ENCODE peak calls at places on chromosome X, in four cellular contexts. One of them, this sample, is unnamed.

GRCh38 chrX:68508799-68509198 is 9.9 kb downstream of the YIPF6 start:
- DNase-seq in HCT116: no peak
- DNase-seq in stomach: no peak
- DNase-seq in endothelial cell of umbilical vein: peak; percentile 5
- DNase-seq in this sample: no peak

GRCh38 chrX:52574416-52575275 is 57.8 kb upstream of the XAGE1B start:
- DNase-seq in HCT116: peak; percentile 22
- DNase-seq in stomach: no peak
- DNase-seq in endothelial cell of umbilical vein: peak; percentile 41
- DNase-seq in this sample: no peak

GRCh38 chrX:11533211-11533651 is 132.5 kb downstream of the ARHGAP6 start:
- DNase-seq in HCT116: peak; percentile 65
- DNase-seq in stomach: no peak
- DNase-seq in endothelial cell of umbilical vein: peak; percentile 67
- DNase-seq in this sample: no peak

GRCh38 chrX:43735534-43735933 is 79.4 kb downstream of the MAOA start:
- DNase-seq in HCT116: no peak
- DNase-seq in stomach: no peak
- DNase-seq in endothelial cell of umbilical vein: no peak
- DNase-seq in this sample: no peak

GRCh38 chrX:151816914-151817313 is 82.4 kb downstream of the CNGA2 start:
- DNase-seq in HCT116: no peak
- DNase-seq in stomach: no peak
- DNase-seq in endothelial cell of umbilical vein: no peak
- DNase-seq in this sample: peak; percentile 22

GRCh38 chrX:38891641-38892413 is 90.6 kb downstream of the MID1IP1 start:
- DNase-seq in HCT116: no peak
- DNase-seq in stomach: no peak
- DNase-seq in endothelial cell of umbilical vein: no peak
- DNase-seq in this sample: no peak

GRCh38 chrX:119698835-119699234 is 5.9 kb upstream of the SEPTIN6 start:
- DNase-seq in HCT116: peak; percentile 47
- DNase-seq in stomach: no peak
- DNase-seq in endothelial cell of umbilical vein: peak; percentile 47
- DNase-seq in this sample: no peak

GRCh38 chrX:46626566-46626965 is 53.0 kb downstream of the CHST7 start:
- DNase-seq in HCT116: no peak
- DNase-seq in stomach: no peak
- DNase-seq in endothelial cell of umbilical vein: peak; percentile 90
- DNase-seq in this sample: no peak

GRCh38 chrX:147832707-147833348 is 78.9 kb upstream of the FMR1 start:
- DNase-seq in HCT116: no peak
- DNase-seq in stomach: no peak
- DNase-seq in endothelial cell of umbilical vein: no peak
- DNase-seq in this sample: no peak

DNA sequence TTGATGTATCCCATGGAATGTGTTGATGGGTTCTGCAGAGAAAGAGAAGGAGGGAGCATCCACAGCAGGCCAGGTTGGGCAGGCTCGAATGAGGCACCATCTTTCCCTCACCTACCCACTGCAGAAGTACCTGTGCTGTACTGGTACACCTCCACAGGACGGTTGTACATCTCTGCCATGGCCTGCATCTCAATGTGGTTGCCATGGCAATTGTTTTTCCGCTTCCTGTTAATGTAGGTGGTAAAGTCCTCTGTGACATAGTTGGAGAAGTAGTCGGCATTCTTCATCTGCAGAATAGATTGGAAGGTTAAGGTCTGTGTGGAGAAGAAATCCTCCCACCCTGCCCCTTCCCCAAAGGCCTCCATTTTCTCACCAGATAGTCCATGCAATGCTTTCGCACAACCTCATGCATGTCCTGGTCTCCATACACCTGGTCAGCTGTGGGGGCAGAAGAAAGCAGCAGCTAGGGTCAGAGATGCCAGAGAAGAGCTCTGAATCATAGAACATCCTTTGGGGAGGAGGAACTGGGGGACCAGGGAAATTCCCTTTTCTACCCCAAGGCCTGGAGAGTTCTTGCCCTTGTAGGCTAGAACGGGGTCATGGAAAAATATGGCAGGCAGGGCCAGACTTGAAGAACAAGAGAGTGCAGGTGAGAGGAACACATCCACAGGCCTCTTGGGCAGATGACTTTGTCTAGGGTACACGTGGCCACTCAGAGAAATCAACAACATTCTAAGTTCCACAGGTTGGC is 15.9 kb upstream of the PIM2 start:
- DNase-seq in HCT116: no peak
- DNase-seq in stomach: no peak
- DNase-seq in endothelial cell of umbilical vein: no peak
- DNase-seq in this sample: no peak
- TF ChIP-seq POLR2AphosphoS5 in HCT116: no peak
- TF ChIP-seq POLR2AphosphoS5 in stomach: no peak
- TF ChIP-seq POLR2AphosphoS5 in endothelial cell of umbilical vein: no peak
- TF ChIP-seq POLR2AphosphoS5 in this sample: no peak

GRCh38 chrX:72274526-72274925 is 2.5 kb downstream of the RPS4X start:
- DNase-seq in HCT116: no peak
- DNase-seq in stomach: no peak
- DNase-seq in endothelial cell of umbilical vein: no peak
- DNase-seq in this sample: no peak
- H3K4me3 ChIP-seq in HCT116: no peak overlapping the region
- H3K4me3 ChIP-seq in stomach: peak overlapping the region; percentile 69
- H3K4me3 ChIP-seq in endothelial cell of umbilical vein: peak overlapping the region; percentile 97
- H3K4me3 ChIP-seq in this sample: no peak overlapping the region

DNA sequence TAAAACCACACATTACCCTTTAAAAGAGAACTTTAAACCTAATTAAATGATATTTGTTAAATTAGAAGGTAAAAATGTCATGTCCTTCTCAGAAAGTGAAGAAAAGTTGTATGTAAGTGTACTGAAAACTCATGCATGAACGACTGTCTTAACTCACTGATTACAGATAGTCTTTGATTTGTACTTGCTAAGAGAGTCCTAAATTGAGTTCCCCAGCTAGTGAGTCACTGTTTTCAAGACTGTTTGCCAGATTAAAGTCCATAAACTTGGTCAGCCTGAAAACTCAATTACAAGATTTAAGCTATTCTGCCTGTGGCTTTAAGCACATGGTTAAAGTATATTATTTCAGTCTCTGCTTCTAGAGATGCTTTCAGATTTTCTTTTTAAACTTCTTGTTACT is 124.9 kb upstream of the ZCCHC13 start:
- DNase-seq in HCT116: no peak
- DNase-seq in stomach: no peak
- DNase-seq in endothelial cell of umbilical vein: no peak
- DNase-seq in this sample: no peak
- TF ChIP-seq POLR2AphosphoS5 in HCT116: no peak
- TF ChIP-seq POLR2AphosphoS5 in stomach: no peak
- TF ChIP-seq POLR2AphosphoS5 in endothelial cell of umbilical vein: no peak
- TF ChIP-seq POLR2AphosphoS5 in this sample: no peak

GRCh38 chrX:73850124-73851013 is 287.4 kb downstream of the CHIC1 start:
- DNase-seq in HCT116: peak; percentile 7
- DNase-seq in stomach: peak; percentile 45
- DNase-seq in endothelial cell of umbilical vein: peak; percentile 11
- DNase-seq in this sample: no peak
- H3K4me3 ChIP-seq in HCT116: no peak overlapping the region
- H3K4me3 ChIP-seq in stomach: no peak overlapping the region
- H3K4me3 ChIP-seq in endothelial cell of umbilical vein: no peak overlapping the region
- H3K4me3 ChIP-seq in this sample: peak overlapping the region; percentile 28

GRCh38 chrX:121754301-121754700 is 706.9 kb downstream of the GLUD2 start:
- DNase-seq in HCT116: no peak
- DNase-seq in stomach: no peak
- DNase-seq in endothelial cell of umbilical vein: no peak
- DNase-seq in this sample: no peak
- TF ChIP-seq POLR2AphosphoS5 in HCT116: no peak
- TF ChIP-seq POLR2AphosphoS5 in stomach: no peak
- TF ChIP-seq POLR2AphosphoS5 in endothelial cell of umbilical vein: no peak
- TF ChIP-seq POLR2AphosphoS5 in this sample: no peak

GRCh38 chrX:96835660-96836289 is 47.9 kb upstream of the RPA4 start:
- DNase-seq in HCT116: no peak
- DNase-seq in stomach: no peak
- DNase-seq in endothelial cell of umbilical vein: no peak
- DNase-seq in this sample: no peak
- H3K4me3 ChIP-seq in HCT116: no peak overlapping the region
- H3K4me3 ChIP-seq in stomach: no peak overlapping the region
- H3K4me3 ChIP-seq in endothelial cell of umbilical vein: no peak overlapping the region
- H3K4me3 ChIP-seq in this sample: no peak overlapping the region

This sample was measured in vagina.